ENCODE peak calls at places on chromosomes 1 and 21, in four cellular contexts. T, I, Z and N are unnamed samples.

GRCh38 chr1:54312874-54313316 is 93.3 kb downstream of the SSBP3 start:
- DNase-seq in T (no peak), Z (no peak), I (peak), N (peak)

GRCh38 chr1:247857069-247857985 is at the start of gene TRIM58:
- DNase-seq in T (no peak), Z (peak), I (no peak), N (no peak)

GRCh38 chr1:214917081-214917635 is 165.4 kb upstream of the KCNK2 start:
- DNase-seq in Z (no peak), T (no peak), I (no peak), N (no peak)

GRCh38 chr1:41810446-41810845 is 108.3 kb downstream of the HIVEP3 start:
- DNase-seq in Z (peak), T (no peak), I (peak), N (peak)

GRCh38 chr1:48697066-48697707 is 79.5 kb downstream of the BEND5 start:
- DNase-seq in T (no peak), I (peak), Z (peak), N (peak)

GRCh38 chr1:14724697-14725096 is 126.2 kb downstream of the KAZN start:
- DNase-seq in Z (no peak), T (no peak), I (no peak), N (no peak)

GRCh38 chr1:216686860-216687545 is 36.2 kb downstream of the ESRRG start:
- DNase-seq in I (peak), T (no peak), Z (no peak), N (no peak)

GRCh38 chr1:53704804-53705445 is 34.0 kb downstream of the GLIS1 start:
- DNase-seq in Z (no peak), T (no peak), I (no peak), N (no peak)

GRCh38 chr1:204866051-204866596 is 4.5 kb upstream of the NFASC start:
- DNase-seq in Z (no peak), I (no peak), T (no peak), N (no peak)

GRCh38 chr21:41680444-41681335 is 86.2 kb downstream of the RIPK4 start:
- DNase-seq in I (no peak), T (no peak), Z (no peak), N (no peak)

GRCh38 chr1:41504126-41505035 is 19.9 kb upstream of the EDN2 start:
- DNase-seq in I (peak), Z (peak), T (no peak), N (no peak)

GRCh38 chr1:8671313-8671917 is 146.0 kb downstream of the RERE start:
- DNase-seq in I (peak), Z (peak), T (no peak), N (peak)

GRCh38 chr21:39612233-39613028 is at the start of gene B3GALT5:
- DNase-seq in I (no peak), Z (no peak), T (no peak), N (no peak)

GRCh38 chr1:47752048-47752451 is 245.1 kb downstream of the TRABD2B start:
- DNase-seq in Z (no peak), I (peak), T (no peak), N (no peak)

GRCh38 chr1:66380452-66381212 is 153.3 kb upstream of the SGIP1 start:
- DNase-seq in Z (no peak), T (peak), I (no peak), N (no peak)

GRCh38 chr1:76866566-76866965 is 714 bp upstream of the ST6GALNAC5 start:
- DNase-seq in I (no peak), Z (no peak), T (no peak), N (no peak)

GRCh38 chr1:162822391-162823200 is 32.1 kb downstream of the HSD17B7 start:
- DNase-seq in T (no peak), I (no peak), Z (no peak), N (peak)

GRCh38 chr1:15114884-15115283 is 38.7 kb upstream of the TMEM51 start:
- DNase-seq in Z (no peak), T (no peak), I (no peak), N (no peak)

GRCh38 chr1:30267046-30267445 is 456.3 kb downstream of the MATN1 start:
- DNase-seq in I (no peak), T (no peak), Z (no peak), N (no peak)

GRCh38 chr1:153789478-153790148 is 14.4 kb downstream of the SLC27A3 start:
- DNase-seq in I (no peak), T (no peak), Z (no peak), N (no peak)

GRCh38 chr1:175274368-175274767 is 81.8 kb upstream of the KIAA0040 start:
- DNase-seq in I (no peak), T (peak), Z (no peak), N (no peak)

GRCh38 chr21:26194326-26194725 is 23.8 kb upstream of the APP start:
- DNase-seq in Z (no peak), I (no peak), T (no peak), N (no peak)

GRCh38 chr1:73868824-73869223 is 329.2 kb downstream of the LRRIQ3 start:
- DNase-seq in T (no peak), Z (no peak), I (no peak), N (no peak)

GRCh38 chr1:205028954-205029353 is 14.1 kb upstream of the CNTN2 start:
- DNase-seq in Z (no peak), T (no peak), I (no peak), N (no peak)

GRCh38 chr1:47694011-47694890 is 256.4 kb downstream of the FOXD2 start:
- DNase-seq in I (no peak), Z (no peak), T (no peak), N (no peak)

DNA sequence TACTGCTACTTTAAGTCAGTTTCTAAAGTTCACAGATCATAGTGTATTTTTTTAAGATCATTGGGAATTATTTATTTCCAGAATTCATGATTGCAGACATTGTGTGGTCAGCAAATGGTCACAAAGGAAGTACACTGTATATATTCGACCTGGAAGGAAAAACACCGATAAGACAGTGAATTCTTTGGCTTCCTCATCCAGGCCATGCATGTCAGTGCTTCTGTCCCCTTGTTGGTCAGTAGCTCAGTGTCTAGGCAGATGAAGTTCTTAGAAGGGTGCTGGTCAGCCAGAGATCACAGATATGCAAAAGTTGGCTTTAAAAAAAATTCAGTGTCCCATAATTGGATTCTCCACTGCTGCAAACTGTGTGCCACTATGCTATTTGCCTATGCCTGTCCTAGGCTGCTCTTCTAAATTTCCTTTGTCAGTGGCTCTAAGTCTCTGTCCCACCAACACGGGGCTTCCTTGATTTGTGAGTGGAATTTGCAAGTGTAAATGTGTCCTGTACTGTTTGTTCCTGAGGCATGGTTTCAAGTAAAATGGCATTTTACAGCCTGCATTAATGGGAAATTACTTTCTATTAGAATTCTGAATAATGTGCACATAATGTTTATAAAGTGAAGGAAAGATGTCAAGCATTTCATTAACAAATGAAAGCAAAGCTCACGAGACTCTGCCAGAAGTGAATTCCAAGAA is 12.0 kb upstream of the VAMP4 start:
- DNase-seq in T (no peak), I (peak), Z (peak), N (no peak)
- H2AFZ ChIP-seq in T (peak), I (peak), Z (peak), N (no peak)

GRCh38 chr1:167103236-167103894 is 9.5 kb downstream of the STYXL2 start:
- DNase-seq in I (no peak), Z (no peak), T (no peak), N (no peak)
- TF ChIP-seq FOS in I (no peak), Z (no peak), T (no peak), N (no peak)

DNA sequence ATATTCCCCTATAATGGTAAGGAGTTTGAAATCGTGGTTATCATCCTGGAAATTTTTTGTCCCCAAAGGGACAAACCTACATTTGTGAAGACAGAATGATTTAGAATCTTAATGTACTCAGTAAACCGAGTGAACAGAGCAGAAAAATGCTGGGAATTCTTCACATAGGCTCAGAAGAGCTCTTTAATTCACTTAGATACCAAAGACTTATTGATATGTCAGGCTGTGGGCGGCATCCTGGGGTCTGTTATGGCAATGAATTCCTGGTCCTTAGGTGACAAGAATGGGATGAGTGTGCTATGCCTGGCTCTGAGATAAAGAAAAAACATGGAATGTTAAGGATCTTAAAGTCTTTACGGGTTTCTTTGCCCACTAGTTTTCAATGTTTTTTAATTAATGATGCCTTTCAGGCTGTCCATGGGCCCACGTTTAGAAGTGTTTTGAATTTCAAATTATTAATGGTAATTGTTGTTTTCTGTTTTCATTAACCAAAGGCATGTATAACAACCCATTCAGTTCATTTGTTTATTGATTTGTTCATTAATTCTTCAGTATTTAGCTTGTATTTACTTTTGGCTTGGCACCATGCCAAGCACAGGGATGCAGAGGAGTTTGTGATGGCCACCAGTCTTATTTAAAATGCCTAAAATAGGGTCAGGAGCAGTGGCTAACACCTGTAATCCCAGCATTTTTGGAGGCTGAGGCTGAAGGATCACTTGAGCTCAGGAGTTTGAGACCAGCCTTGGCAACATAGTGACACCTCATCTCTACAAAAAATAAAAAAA is 75.1 kb downstream of the ROR1 start:
- DNase-seq in T (no peak), I (no peak), Z (no peak), N (no peak)
- H3K4me2 ChIP-seq in T (no peak), I (no peak), Z (no peak), N (no peak)

GRCh38 chr1:243672675-243673074 is 177.4 kb downstream of the AKT3 start:
- DNase-seq in I (no peak), Z (no peak), T (no peak), N (no peak)
- H2AFZ ChIP-seq in I (no peak), Z (no peak), T (no peak), N (no peak)

GRCh38 chr1:181103404-181103803 is 14.9 kb downstream of the IER5 start:
- DNase-seq in Z (no peak), T (no peak), I (no peak), N (no peak)

GRCh38 chr1:181100924-181101323 is 12.4 kb downstream of the IER5 start:
- DNase-seq in I (no peak), Z (no peak), T (no peak), N (no peak)

GRCh38 chr1:181100015-181100905 is 11.8 kb downstream of the IER5 start:
- DNase-seq in I (no peak), T (no peak), Z (no peak), N (no peak)

GRCh38 chr1:181102841-181103240 is 14.3 kb downstream of the IER5 start:
- DNase-seq in Z (no peak), I (no peak), T (no peak), N (no peak)

DNA sequence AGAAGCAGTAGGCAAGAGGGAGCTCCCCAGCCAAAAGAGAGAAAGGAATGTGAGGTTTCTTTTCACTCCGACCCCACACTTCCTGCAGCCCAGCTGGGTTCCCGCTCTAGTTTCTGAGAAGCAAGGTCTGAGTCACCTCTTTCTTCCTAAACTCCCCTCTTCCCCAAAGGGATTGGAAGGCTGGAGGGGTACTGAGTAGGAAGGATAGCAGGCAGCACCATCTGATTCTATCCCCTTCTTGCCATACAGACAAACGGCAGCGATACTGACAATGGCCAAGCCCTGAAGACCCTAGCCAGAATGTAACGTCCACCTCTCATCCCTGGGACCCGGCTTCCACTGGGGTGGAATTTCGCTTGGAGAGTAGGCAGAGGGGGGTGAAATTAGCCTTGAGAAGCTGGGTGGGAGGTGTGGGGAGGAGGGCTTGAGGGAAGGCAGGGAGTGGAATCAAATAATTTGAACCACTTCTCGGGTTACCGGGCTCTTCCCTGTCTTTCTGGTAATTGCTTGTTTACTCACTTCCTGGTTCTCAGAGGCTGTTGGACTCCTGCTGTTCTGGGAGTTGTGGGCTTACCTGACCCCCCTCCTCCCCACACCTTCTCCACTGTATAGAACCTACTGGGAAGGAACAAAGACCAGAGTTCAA is 13.2 kb downstream of the IER5 start:
- DNase-seq in I (peak), T (no peak), Z (peak), N (peak)
- TF ChIP-seq FOS in I (peak), T (no peak), Z (no peak), N (peak)

DNA sequence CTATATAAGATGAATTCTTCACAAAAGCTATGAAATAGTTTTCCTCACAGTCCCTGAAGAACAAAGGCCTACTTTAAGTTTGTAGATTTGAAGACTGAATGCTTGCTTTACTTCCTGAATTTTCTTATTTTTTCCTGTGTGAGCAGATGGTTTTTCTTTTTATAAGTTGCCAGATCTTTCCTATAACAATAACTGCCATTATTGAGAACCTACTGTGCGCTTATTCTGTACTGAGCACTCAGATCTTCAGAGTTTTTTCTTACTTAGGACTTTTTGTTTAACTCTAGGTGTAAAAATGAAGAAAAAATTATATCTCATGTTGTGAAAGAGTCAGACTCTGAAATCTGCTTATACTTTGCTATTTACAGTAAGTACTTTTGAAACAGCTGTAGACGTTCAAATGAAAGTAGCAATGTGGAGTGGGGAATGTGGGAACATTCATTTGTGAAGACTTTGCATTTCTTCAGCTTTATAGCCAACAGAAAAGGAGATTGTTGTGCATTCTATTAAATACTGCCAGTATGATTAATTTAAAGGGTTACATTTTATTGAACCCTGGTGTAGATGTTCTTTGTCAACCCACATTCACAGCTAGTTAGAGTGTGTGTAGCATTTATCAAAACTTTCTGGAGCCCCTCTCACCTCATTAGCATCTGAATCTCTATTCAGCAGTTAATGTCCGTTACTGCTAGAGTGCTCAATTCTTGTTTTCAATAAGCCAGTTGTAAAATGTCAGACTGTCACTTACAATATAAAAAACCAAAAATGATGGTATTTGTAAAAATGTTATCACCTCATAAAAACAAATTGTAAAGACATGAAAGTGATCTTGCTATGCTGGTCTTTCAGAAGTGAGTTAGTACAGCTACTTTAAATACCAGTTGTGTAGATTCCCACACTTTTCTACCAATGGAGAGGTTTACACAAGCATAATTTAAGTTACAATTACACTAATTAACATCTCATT is 29.0 kb downstream of the NFIA start:
- DNase-seq in T (no peak), Z (no peak), I (no peak), N (no peak)
- H3K4me2 ChIP-seq in T (no peak), Z (no peak), I (no peak), N (no peak)